ENCODE peak calls at places on chromosomes 2 and 18, in four cellular contexts. One of them, this sample, is unnamed. For H3K36me3, the result is how much of the 10 kb centered on the place peaks cover.

GRCh38 chr2:128425216-128425615 is 106.5 kb upstream of the HS6ST1 start:
- DNase-seq in psoas muscle: no peak
- DNase-seq in heart left ventricle: peak
- DNase-seq in adrenal gland: no peak
- DNase-seq in this sample: no peak

GRCh38 chr2:27753744-27754588 is 17.6 kb upstream of the MRPL33 start:
- DNase-seq in heart left ventricle: peak
- DNase-seq in psoas muscle: peak
- DNase-seq in adrenal gland: peak
- DNase-seq in this sample: peak

GRCh38 chr2:69565431-69565839 is 78.1 kb downstream of the AAK1 start:
- DNase-seq in adrenal gland: peak
- DNase-seq in heart left ventricle: peak
- DNase-seq in psoas muscle: peak
- DNase-seq in this sample: peak

GRCh38 chr2:171160630-171161424 is at the start of gene TLK1:
- DNase-seq in heart left ventricle: peak
- DNase-seq in adrenal gland: peak
- DNase-seq in psoas muscle: peak
- DNase-seq in this sample: peak

GRCh38 chr18:34655131-34655530 is 55.0 kb upstream of the DTNA start:
- DNase-seq in heart left ventricle: no peak
- DNase-seq in adrenal gland: no peak
- DNase-seq in psoas muscle: no peak
- DNase-seq in this sample: no peak

GRCh38 chr2:187547353-187547979 is 6.8 kb downstream of the TFPI start:
- DNase-seq in adrenal gland: peak
- DNase-seq in psoas muscle: peak
- DNase-seq in heart left ventricle: no peak
- DNase-seq in this sample: no peak

GRCh38 chr2:151042938-151043337 is 218.7 kb downstream of the RBM43 start:
- DNase-seq in psoas muscle: no peak
- DNase-seq in adrenal gland: no peak
- DNase-seq in heart left ventricle: no peak
- DNase-seq in this sample: no peak

GRCh38 chr18:8106603-8107002 is 502.6 kb upstream of the RAB12 start:
- DNase-seq in heart left ventricle: no peak
- DNase-seq in adrenal gland: no peak
- DNase-seq in psoas muscle: no peak
- DNase-seq in this sample: no peak

GRCh38 chr2:216519154-216519762 is 20.6 kb downstream of the RPL37A start:
- DNase-seq in heart left ventricle: no peak
- DNase-seq in adrenal gland: peak
- DNase-seq in psoas muscle: no peak
- DNase-seq in this sample: no peak

GRCh38 chr2:217810275-217810674 is 192.5 kb downstream of the TNS1 start:
- DNase-seq in psoas muscle: no peak
- DNase-seq in heart left ventricle: no peak
- DNase-seq in adrenal gland: no peak
- DNase-seq in this sample: no peak

GRCh38 chr2:217813828-217814227 is 189.0 kb downstream of the TNS1 start:
- DNase-seq in psoas muscle: no peak
- DNase-seq in heart left ventricle: no peak
- DNase-seq in adrenal gland: no peak
- DNase-seq in this sample: no peak

GRCh38 chr2:217809736-217810135 is 193.1 kb downstream of the TNS1 start:
- DNase-seq in psoas muscle: no peak
- DNase-seq in adrenal gland: no peak
- DNase-seq in heart left ventricle: peak
- DNase-seq in this sample: no peak

GRCh38 chr2:217808326-217808725 is 194.5 kb downstream of the TNS1 start:
- DNase-seq in heart left ventricle: peak
- DNase-seq in psoas muscle: no peak
- DNase-seq in adrenal gland: no peak
- DNase-seq in this sample: no peak

DNA sequence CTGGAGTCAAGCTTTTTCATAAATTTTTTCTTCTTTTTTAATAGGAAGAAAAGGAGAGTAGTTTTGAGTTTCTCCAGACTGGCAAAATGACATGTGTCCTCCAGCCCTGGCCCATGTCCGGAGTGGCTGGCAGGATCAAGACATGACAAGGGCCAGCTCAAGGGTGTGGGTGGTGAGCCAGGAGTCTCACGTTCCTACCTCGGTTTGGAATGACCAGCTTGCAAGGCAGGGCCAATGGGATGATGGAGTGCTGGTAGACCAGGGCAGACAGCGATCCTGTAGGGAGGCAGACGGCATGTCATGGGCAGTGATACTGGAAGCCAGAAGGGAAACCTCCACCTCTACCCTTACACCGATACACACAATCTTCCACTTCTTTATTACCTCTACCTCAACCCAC is 190.6 kb downstream of the TNS1 start:
- DNase-seq in adrenal gland: no peak
- DNase-seq in psoas muscle: peak
- DNase-seq in heart left ventricle: peak
- DNase-seq in this sample: no peak
- H3K36me3 ChIP-seq in adrenal gland: half or more
- H3K36me3 ChIP-seq in psoas muscle: half or more
- H3K36me3 ChIP-seq in heart left ventricle: half or more
- H3K36me3 ChIP-seq in this sample: half or more

DNA sequence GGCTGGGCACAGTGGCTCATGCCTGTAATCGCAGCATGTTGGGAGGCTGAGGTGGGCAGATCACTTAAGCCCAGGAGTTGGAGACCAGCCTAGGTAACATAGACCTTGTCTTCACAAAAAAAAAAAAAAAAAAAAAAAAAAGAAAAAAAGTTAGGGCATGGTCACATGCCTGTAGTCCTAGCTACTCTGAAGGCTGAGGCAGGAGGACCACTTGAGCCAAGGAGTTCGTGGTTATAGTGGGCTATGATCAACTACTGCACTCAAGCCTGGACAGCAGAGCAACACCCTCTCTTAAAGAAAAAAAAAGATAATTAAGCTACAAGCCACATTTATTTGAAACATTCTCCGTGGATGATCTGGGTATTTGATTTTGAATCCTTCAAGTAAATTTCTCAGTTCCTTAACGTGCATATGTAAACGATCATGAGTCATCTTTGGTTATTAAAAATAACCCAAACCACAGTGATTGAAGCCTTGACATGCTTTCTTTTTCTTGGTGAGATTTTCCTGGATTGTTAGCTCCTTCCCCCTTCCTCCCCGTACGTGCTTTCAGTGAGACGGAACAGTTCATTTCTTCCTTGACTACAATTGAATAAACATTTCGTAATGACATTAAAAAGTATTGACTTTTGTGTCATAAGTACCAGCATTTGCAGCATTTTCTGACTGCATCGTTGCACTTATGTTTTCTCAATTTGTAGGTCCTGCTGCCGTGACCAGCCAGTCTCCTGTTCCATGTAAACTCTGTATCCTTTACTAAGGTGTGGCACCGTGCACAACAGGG is 20.3 kb downstream of the RMC1 start:
- DNase-seq in adrenal gland: no peak
- DNase-seq in psoas muscle: no peak
- DNase-seq in heart left ventricle: no peak
- DNase-seq in this sample: no peak
- H3K36me3 ChIP-seq in adrenal gland: half or more
- H3K36me3 ChIP-seq in psoas muscle: half or more
- H3K36me3 ChIP-seq in heart left ventricle: half or more
- H3K36me3 ChIP-seq in this sample: half or more

DNA sequence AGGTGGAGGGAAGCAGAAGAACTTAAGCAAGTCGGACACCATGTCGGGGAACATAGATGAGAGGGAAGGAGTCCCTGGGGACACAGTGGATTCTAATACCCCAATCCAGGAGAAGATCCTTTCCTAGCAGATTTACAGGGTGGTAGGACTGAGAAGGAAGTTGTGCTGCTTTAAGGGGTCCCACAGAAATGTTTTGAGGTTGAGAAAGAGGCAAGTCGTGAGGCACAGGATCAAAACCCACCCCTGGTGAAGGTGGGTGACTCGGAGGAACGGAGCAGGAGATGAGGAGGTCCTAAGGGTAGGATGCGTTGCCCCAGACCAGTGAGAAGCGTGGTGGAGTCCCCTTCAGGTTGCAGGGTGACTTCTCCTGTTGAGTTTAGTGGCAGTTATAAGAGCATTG is 32.7 kb downstream of the DCDC2C start:
- DNase-seq in psoas muscle: no peak
- DNase-seq in adrenal gland: no peak
- DNase-seq in heart left ventricle: no peak
- DNase-seq in this sample: no peak
- H3K36me3 ChIP-seq in psoas muscle: under half
- H3K36me3 ChIP-seq in adrenal gland: under half
- H3K36me3 ChIP-seq in heart left ventricle: under half
- H3K36me3 ChIP-seq in this sample: under half

DNA sequence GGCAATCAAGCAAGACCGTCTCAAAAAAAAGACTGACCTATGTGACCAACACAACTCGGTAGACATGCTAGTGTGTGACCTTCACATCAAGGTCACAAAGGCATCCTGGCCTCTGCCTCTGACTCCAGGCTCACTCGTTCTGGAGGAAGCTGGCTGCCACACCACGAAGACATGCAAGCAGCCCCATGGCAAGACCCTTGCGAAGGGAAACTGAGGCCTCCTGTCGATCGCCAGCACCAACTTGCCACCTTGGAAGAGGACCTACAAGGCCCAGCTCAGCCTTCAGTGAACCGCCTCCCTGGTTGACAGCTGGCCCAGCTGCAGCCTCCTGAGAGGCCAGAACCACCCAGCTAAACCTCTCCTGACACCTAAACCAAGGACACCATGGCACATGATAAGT is 79.3 kb upstream of the ASAP2 start:
- DNase-seq in heart left ventricle: no peak
- DNase-seq in adrenal gland: no peak
- DNase-seq in psoas muscle: no peak
- DNase-seq in this sample: no peak
- H3K36me3 ChIP-seq in heart left ventricle: under half
- H3K36me3 ChIP-seq in adrenal gland: under half
- H3K36me3 ChIP-seq in psoas muscle: under half
- H3K36me3 ChIP-seq in this sample: under half

GRCh38 chr18:9755603-9756002 is 47.5 kb downstream of the RAB31 start:
- DNase-seq in adrenal gland: no peak
- DNase-seq in psoas muscle: no peak
- DNase-seq in heart left ventricle: no peak
- DNase-seq in this sample: no peak

GRCh38 chr18:9756566-9757470 is 48.7 kb downstream of the RAB31 start:
- DNase-seq in heart left ventricle: no peak
- DNase-seq in adrenal gland: no peak
- DNase-seq in psoas muscle: no peak
- DNase-seq in this sample: no peak

GRCh38 chr18:9757851-9758587 is 49.9 kb downstream of the RAB31 start:
- DNase-seq in adrenal gland: peak
- DNase-seq in heart left ventricle: no peak
- DNase-seq in psoas muscle: no peak
- DNase-seq in this sample: no peak

GRCh38 chr18:9760641-9761040 is 52.5 kb downstream of the RAB31 start:
- DNase-seq in adrenal gland: no peak
- DNase-seq in heart left ventricle: no peak
- DNase-seq in psoas muscle: no peak
- DNase-seq in this sample: no peak

GRCh38 chr18:9758624-9759075 is 50.5 kb downstream of the RAB31 start:
- DNase-seq in adrenal gland: no peak
- DNase-seq in heart left ventricle: no peak
- DNase-seq in psoas muscle: no peak
- DNase-seq in this sample: no peak
- H3K36me3 ChIP-seq in adrenal gland: under half
- H3K36me3 ChIP-seq in heart left ventricle: under half
- H3K36me3 ChIP-seq in psoas muscle: under half
- H3K36me3 ChIP-seq in this sample: under half

GRCh38 chr2:74860079-74860478 is 26.2 kb downstream of the HK2 start:
- DNase-seq in heart left ventricle: no peak
- DNase-seq in psoas muscle: no peak
- DNase-seq in adrenal gland: no peak
- DNase-seq in this sample: no peak
- H3K36me3 ChIP-seq in heart left ventricle: under half
- H3K36me3 ChIP-seq in psoas muscle: under half
- H3K36me3 ChIP-seq in adrenal gland: under half
- H3K36me3 ChIP-seq in this sample: under half

DNA sequence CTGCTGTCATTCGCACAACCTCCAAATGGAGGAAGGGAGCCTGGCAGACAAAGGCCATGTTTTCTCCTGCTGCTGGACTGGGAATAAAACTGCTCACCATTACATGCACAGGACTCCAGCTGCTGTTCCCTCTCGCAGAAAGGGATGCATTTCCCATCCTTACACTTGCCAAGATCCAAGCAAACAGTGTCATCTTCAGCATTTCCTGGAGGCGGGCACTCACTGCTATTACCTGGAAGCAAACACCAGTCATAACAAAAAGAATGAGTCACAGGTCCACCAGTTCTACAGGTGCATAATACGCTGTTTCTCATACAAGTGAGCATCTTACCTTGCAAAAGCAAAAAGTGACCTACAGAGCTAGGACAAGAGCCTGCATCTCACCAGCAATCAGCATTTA is 22.7 kb downstream of the IAH1 start:
- DNase-seq in adrenal gland: no peak
- DNase-seq in psoas muscle: no peak
- DNase-seq in heart left ventricle: no peak
- DNase-seq in this sample: no peak
- H3K36me3 ChIP-seq in adrenal gland: half or more
- H3K36me3 ChIP-seq in psoas muscle: half or more
- H3K36me3 ChIP-seq in heart left ventricle: half or more
- H3K36me3 ChIP-seq in this sample: half or more

GRCh38 chr2:98830573-98831145 is 99.7 kb upstream of the MGAT4A start:
- DNase-seq in heart left ventricle: no peak
- DNase-seq in psoas muscle: no peak
- DNase-seq in adrenal gland: no peak
- DNase-seq in this sample: no peak

GRCh38 chr2:98832172-98832571 is 101.2 kb upstream of the MGAT4A start:
- DNase-seq in heart left ventricle: no peak
- DNase-seq in adrenal gland: no peak
- DNase-seq in psoas muscle: no peak
- DNase-seq in this sample: no peak

GRCh38 chr2:98833172-98833916 is 102.4 kb upstream of the MGAT4A start:
- DNase-seq in adrenal gland: peak
- DNase-seq in heart left ventricle: no peak
- DNase-seq in psoas muscle: no peak
- DNase-seq in this sample: no peak

GRCh38 chr2:98835831-98836385 is 100.1 kb downstream of the CRACDL start:
- DNase-seq in adrenal gland: no peak
- DNase-seq in heart left ventricle: no peak
- DNase-seq in psoas muscle: no peak
- DNase-seq in this sample: no peak

GRCh38 chr2:98833917-98834263 is 102.1 kb downstream of the CRACDL start:
- DNase-seq in psoas muscle: no peak
- DNase-seq in heart left ventricle: no peak
- DNase-seq in adrenal gland: no peak
- DNase-seq in this sample: no peak
- H3K36me3 ChIP-seq in psoas muscle: under half
- H3K36me3 ChIP-seq in heart left ventricle: under half
- H3K36me3 ChIP-seq in adrenal gland: under half
- H3K36me3 ChIP-seq in this sample: under half

GRCh38 chr18:31533236-31533635 is 35.3 kb downstream of the DSG2 start:
- DNase-seq in psoas muscle: no peak
- DNase-seq in adrenal gland: no peak
- DNase-seq in heart left ventricle: no peak
- DNase-seq in this sample: no peak
- H3K36me3 ChIP-seq in psoas muscle: under half
- H3K36me3 ChIP-seq in adrenal gland: under half
- H3K36me3 ChIP-seq in heart left ventricle: under half
- H3K36me3 ChIP-seq in this sample: under half